ENCODE peak calls at places on chromosomes 13 and 19, in four cellular contexts. N is CD8-positive, alpha-beta memory T cell; Z is SJCRH30; H is PC-9. J is an unnamed sample. For H3K27me3, the result is how much of the 10 kb centered on the place peaks cover.

GRCh38 chr19:5017235-5017634 is 48.3 kb downstream of the KDM4B start:
- DNase-seq in Z (peak), H (no peak), N (no peak), J (no peak)

GRCh38 chr19:55283548-55284393 is at the start of gene BRSK1:
- DNase-seq in Z (peak), H (no peak), N (peak), J (no peak)

GRCh38 chr19:2552859-2553258 is 76.9 kb downstream of the GADD45B start:
- DNase-seq in H (no peak), N (peak), Z (no peak), J (peak)

GRCh38 chr13:97124237-97124636 is 97.9 kb upstream of the MBNL2 start:
- DNase-seq in H (no peak), N (no peak), Z (no peak), J (no peak)

GRCh38 chr13:26872444-26873173 is 112.0 kb upstream of the GPR12 start:
- DNase-seq in Z (peak), N (peak), H (no peak), J (peak)

GRCh38 chr13:39602614-39603366 is at the start of gene LHFPL6:
- DNase-seq in H (peak), Z (peak), N (peak), J (peak)

GRCh38 chr13:42593719-42594012 is 19.7 kb downstream of the TNFSF11 start:
- DNase-seq in H (no peak), N (no peak), Z (no peak), J (no peak)

GRCh38 chr19:4352701-4353121 is 9.3 kb downstream of the MPND start:
- DNase-seq in N (peak), Z (peak), H (no peak), J (no peak)

GRCh38 chr19:48968179-48968661 is 3.1 kb downstream of the FTL start:
- DNase-seq in N (no peak), H (no peak), Z (no peak), J (no peak)

GRCh38 chr13:36918246-36919060 is 1.6 kb downstream of the SMAD9 start:
- DNase-seq in Z (peak), H (no peak), N (no peak), J (no peak)

GRCh38 chr19:35736913-35737886 is 5.1 kb downstream of the IGFLR1 start:
- DNase-seq in H (no peak), Z (no peak), N (no peak), J (no peak)

GRCh38 chr13:52070929-52071523 is 46.5 kb downstream of the UTP14C start:
- DNase-seq in Z (peak), N (no peak), H (no peak), J (no peak)

GRCh38 chr13:111621164-111621563 is 300.7 kb downstream of the TEX29 start:
- DNase-seq in N (no peak), Z (no peak), H (no peak), J (no peak)

GRCh38 chr13:102707465-102707864 is 12.6 kb upstream of the METTL21C start:
- DNase-seq in N (no peak), H (peak), Z (peak), J (no peak)

GRCh38 chr13:76717092-76717491 is 169.1 kb downstream of the KCTD12 start:
- DNase-seq in Z (no peak), N (no peak), H (no peak), J (no peak)

GRCh38 chr13:40503966-40504591 is 162.4 kb downstream of the FOXO1 start:
- DNase-seq in N (no peak), H (peak), Z (no peak), J (no peak)

GRCh38 chr19:15643387-15643786 is 2.7 kb downstream of the CYP4F3 start:
- DNase-seq in H (no peak), N (no peak), Z (no peak), J (no peak)
- H3K27me3 ChIP-seq in H (under half), N (under half), Z (under half), J (under half)

DNA sequence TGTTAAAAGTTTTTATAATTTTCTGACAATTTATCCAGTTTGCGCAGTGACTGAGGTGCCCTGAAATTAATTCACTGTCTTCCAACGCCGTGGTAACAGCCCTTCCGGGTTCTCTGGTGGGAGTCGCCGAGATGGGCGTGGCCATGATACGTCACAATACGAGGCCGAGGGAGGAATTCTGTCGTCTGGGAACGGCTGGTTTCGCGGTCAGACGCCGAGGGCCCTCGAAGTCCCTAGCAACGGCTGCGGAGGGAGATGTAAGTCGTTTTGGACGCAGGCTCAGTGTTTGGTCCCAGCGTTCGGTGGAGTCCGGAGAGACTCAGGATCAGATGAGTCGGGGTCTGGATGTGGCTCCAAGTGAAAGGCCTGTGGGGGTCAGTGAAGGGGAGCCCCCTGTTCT is 21.7 kb downstream of the ZNF613 start:
- DNase-seq in Z (no peak), H (no peak), N (no peak), J (peak)
- H3K4me3 ChIP-seq in Z (no peak), H (no peak), N (no peak), J (no peak)

GRCh38 chr19:6821639-6822310 is 49.3 kb downstream of the VAV1 start:
- DNase-seq in H (no peak), N (no peak), Z (no peak), J (no peak)

GRCh38 chr19:6826281-6826920 is 53.9 kb downstream of the VAV1 start:
- DNase-seq in H (no peak), Z (no peak), N (no peak), J (no peak)

GRCh38 chr19:6828306-6828697 is 55.8 kb downstream of the VAV1 start:
- DNase-seq in N (no peak), Z (no peak), H (peak), J (no peak)

GRCh38 chr19:6822311-6822670 is 49.8 kb downstream of the VAV1 start:
- DNase-seq in Z (no peak), H (no peak), N (no peak), J (no peak)

GRCh38 chr19:6825076-6825774 is 52.7 kb downstream of the VAV1 start:
- DNase-seq in H (no peak), Z (no peak), N (no peak), J (no peak)
- H3K27me3 ChIP-seq in H (under half), Z (under half), N (under half), J (under half)

GRCh38 chr13:48125794-48126228 is 30.9 kb upstream of the MED4 start:
- DNase-seq in H (no peak), N (no peak), Z (peak), J (no peak)
- H3K4me3 ChIP-seq in H (no peak), N (no peak), Z (no peak), J (no peak)

DNA sequence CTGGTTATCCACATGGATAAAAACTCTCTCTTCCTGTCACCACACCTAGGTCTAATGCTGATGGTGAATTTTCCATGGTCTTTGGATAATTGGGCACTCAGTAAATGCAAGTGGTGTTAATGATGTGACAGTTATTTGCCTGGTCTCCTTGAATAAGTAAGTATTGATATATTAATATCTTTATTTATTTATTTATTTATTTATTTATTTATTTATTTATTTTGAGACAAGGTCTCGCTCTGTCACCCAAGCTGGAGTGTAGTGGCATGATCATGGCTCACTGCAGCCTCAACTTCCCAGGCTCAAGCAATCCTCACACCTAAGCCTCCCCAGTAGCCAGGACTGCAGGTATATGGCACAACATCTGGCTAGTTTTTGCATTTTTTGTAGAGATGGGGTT is 46.3 kb upstream of the ITM2B start:
- DNase-seq in Z (no peak), H (no peak), N (no peak), J (no peak)
- H3K27me3 ChIP-seq in Z (under half), H (under half), N (under half), J (under half)

DNA sequence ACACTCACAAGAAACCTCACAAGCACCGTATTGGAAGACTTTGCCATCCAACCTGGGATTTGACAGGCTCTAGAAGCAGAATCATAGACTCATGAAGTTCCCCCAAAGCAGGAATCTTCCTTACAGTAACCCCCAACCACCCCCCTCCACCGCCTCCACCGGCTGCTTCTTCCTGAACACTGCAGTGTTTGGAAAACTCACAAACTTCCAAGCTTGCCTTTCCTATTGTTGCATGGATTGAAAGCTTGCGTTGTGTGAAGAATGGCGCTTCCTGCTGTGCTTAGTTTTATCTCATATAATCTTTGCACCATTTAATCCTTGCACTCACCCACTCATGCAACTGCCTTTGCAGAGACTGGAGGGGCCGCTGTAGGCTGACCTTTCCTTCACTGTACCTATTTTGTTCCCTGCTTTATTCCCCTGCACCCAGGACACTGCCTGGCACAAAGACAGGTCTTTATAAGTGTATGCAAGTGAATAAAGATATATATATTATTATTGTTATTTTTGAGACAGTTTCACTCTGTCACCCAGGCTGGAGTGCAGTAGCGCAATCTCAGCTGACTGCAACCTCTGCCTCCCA is 3.7 kb downstream of the ALOX5AP start:
- DNase-seq in N (no peak), Z (no peak), H (no peak), J (no peak)
- H3K4me3 ChIP-seq in N (no peak), Z (no peak), H (no peak), J (no peak)

GRCh38 chr19:12997967-12998940 is 3.0 kb downstream of the NFIX start:
- DNase-seq in Z (no peak), H (no peak), N (no peak), J (no peak)

GRCh38 chr19:13001502-13002388 is 6.5 kb downstream of the NFIX start:
- DNase-seq in Z (no peak), N (no peak), H (no peak), J (no peak)

GRCh38 chr19:13002970-13003540 is 7.8 kb downstream of the NFIX start:
- DNase-seq in Z (no peak), N (no peak), H (no peak), J (no peak)

GRCh38 chr19:13002389-13002898 is 7.2 kb downstream of the NFIX start:
- DNase-seq in Z (no peak), N (no peak), H (no peak), J (no peak)

GRCh38 chr19:13001166-13001501 is 5.9 kb downstream of the NFIX start:
- DNase-seq in H (no peak), Z (no peak), N (no peak), J (no peak)
- H3K27me3 ChIP-seq in H (under half), Z (under half), N (under half), J (under half)